ENCODE peak calls at places on chromosomes 5 and 9, in eight cellular contexts. One of them, this sample, is unnamed.

GRCh38 chr5:89071941-89072331 is 189.0 kb upstream of the MEF2C start:
- DNase-seq in astrocyte of the spinal cord: no peak
- DNase-seq in activated B cell treated with CpG ODN at 0.5 μM for 24 hours: no peak
- DNase-seq in ACHN: no peak
- DNase-seq in mesendoderm: no peak
- DNase-seq in epithelial cell of proximal tubule: no peak
- DNase-seq in WTC11: no peak
- DNase-seq in AG04449: no peak
- DNase-seq in this sample: no peak

GRCh38 chr9:70066874-70067273 is 23.2 kb downstream of the MAMDC2 start:
- DNase-seq in WTC11: no peak
- DNase-seq in mesendoderm: no peak
- DNase-seq in activated B cell treated with CpG ODN at 0.5 μM for 24 hours: no peak
- DNase-seq in astrocyte of the spinal cord: no peak
- DNase-seq in AG04449: no peak
- DNase-seq in ACHN: no peak
- DNase-seq in epithelial cell of proximal tubule: no peak
- DNase-seq in this sample: no peak

GRCh38 chr5:58016329-58016728 is 443.6 kb downstream of the PLK2 start:
- DNase-seq in ACHN: no peak
- DNase-seq in AG04449: peak
- DNase-seq in activated B cell treated with CpG ODN at 0.5 μM for 24 hours: no peak
- DNase-seq in astrocyte of the spinal cord: no peak
- DNase-seq in WTC11: no peak
- DNase-seq in epithelial cell of proximal tubule: no peak
- DNase-seq in mesendoderm: no peak
- DNase-seq in this sample: no peak

GRCh38 chr9:36492849-36493248 is 79.8 kb upstream of the MELK start:
- DNase-seq in astrocyte of the spinal cord: no peak
- DNase-seq in WTC11: no peak
- DNase-seq in epithelial cell of proximal tubule: no peak
- DNase-seq in ACHN: no peak
- DNase-seq in AG04449: peak
- DNase-seq in activated B cell treated with CpG ODN at 0.5 μM for 24 hours: no peak
- DNase-seq in mesendoderm: no peak
- DNase-seq in this sample: no peak

GRCh38 chr9:94112716-94113465 is 28.6 kb downstream of the PTPDC1 start:
- DNase-seq in epithelial cell of proximal tubule: no peak
- DNase-seq in astrocyte of the spinal cord: no peak
- DNase-seq in mesendoderm: no peak
- DNase-seq in WTC11: no peak
- DNase-seq in activated B cell treated with CpG ODN at 0.5 μM for 24 hours: no peak
- DNase-seq in ACHN: no peak
- DNase-seq in AG04449: no peak
- DNase-seq in this sample: no peak

GRCh38 chr5:67156976-67157583 is 39.5 kb downstream of the CD180 start:
- DNase-seq in ACHN: peak
- DNase-seq in activated B cell treated with CpG ODN at 0.5 μM for 24 hours: peak
- DNase-seq in mesendoderm: peak
- DNase-seq in WTC11: peak
- DNase-seq in AG04449: no peak
- DNase-seq in epithelial cell of proximal tubule: no peak
- DNase-seq in astrocyte of the spinal cord: peak
- DNase-seq in this sample: no peak

GRCh38 chr9:99140685-99141314 is 35.9 kb downstream of the TGFBR1 start:
- DNase-seq in activated B cell treated with CpG ODN at 0.5 μM for 24 hours: no peak
- DNase-seq in astrocyte of the spinal cord: peak
- DNase-seq in epithelial cell of proximal tubule: no peak
- DNase-seq in mesendoderm: peak
- DNase-seq in WTC11: peak
- DNase-seq in ACHN: peak
- DNase-seq in AG04449: no peak
- DNase-seq in this sample: no peak

GRCh38 chr5:149776376-149777305 is 46.5 kb downstream of the PPARGC1B start:
- DNase-seq in astrocyte of the spinal cord: no peak
- DNase-seq in AG04449: no peak
- DNase-seq in epithelial cell of proximal tubule: no peak
- DNase-seq in mesendoderm: no peak
- DNase-seq in ACHN: no peak
- DNase-seq in WTC11: no peak
- DNase-seq in activated B cell treated with CpG ODN at 0.5 μM for 24 hours: no peak
- DNase-seq in this sample: no peak

GRCh38 chr9:136626740-136627642 is 35.7 kb upstream of the EGFL7 start:
- DNase-seq in epithelial cell of proximal tubule: no peak
- DNase-seq in ACHN: no peak
- DNase-seq in mesendoderm: peak
- DNase-seq in WTC11: no peak
- DNase-seq in AG04449: no peak
- DNase-seq in activated B cell treated with CpG ODN at 0.5 μM for 24 hours: no peak
- DNase-seq in astrocyte of the spinal cord: no peak
- DNase-seq in this sample: no peak

GRCh38 chr9:24041294-24041693 is 215.3 kb upstream of the ELAVL2 start:
- DNase-seq in AG04449: no peak
- DNase-seq in mesendoderm: no peak
- DNase-seq in ACHN: no peak
- DNase-seq in WTC11: no peak
- DNase-seq in epithelial cell of proximal tubule: no peak
- DNase-seq in astrocyte of the spinal cord: peak
- DNase-seq in activated B cell treated with CpG ODN at 0.5 μM for 24 hours: no peak
- DNase-seq in this sample: no peak

GRCh38 chr9:24245988-24246387 is 299.7 kb downstream of the IZUMO3 start:
- DNase-seq in AG04449: no peak
- DNase-seq in epithelial cell of proximal tubule: no peak
- DNase-seq in ACHN: peak
- DNase-seq in activated B cell treated with CpG ODN at 0.5 μM for 24 hours: no peak
- DNase-seq in astrocyte of the spinal cord: peak
- DNase-seq in mesendoderm: peak
- DNase-seq in WTC11: no peak
- DNase-seq in this sample: no peak

GRCh38 chr9:8858250-8859161 is 1058.9 kb upstream of the DMAC1 start:
- DNase-seq in activated B cell treated with CpG ODN at 0.5 μM for 24 hours: no peak
- DNase-seq in AG04449: no peak
- DNase-seq in ACHN: peak
- DNase-seq in epithelial cell of proximal tubule: no peak
- DNase-seq in astrocyte of the spinal cord: no peak
- DNase-seq in WTC11: peak
- DNase-seq in mesendoderm: peak
- DNase-seq in this sample: no peak

GRCh38 chr9:13939129-13939528 is 374.8 kb downstream of the NFIB start:
- DNase-seq in AG04449: peak
- DNase-seq in mesendoderm: no peak
- DNase-seq in WTC11: no peak
- DNase-seq in astrocyte of the spinal cord: peak
- DNase-seq in epithelial cell of proximal tubule: no peak
- DNase-seq in activated B cell treated with CpG ODN at 0.5 μM for 24 hours: no peak
- DNase-seq in ACHN: no peak
- DNase-seq in this sample: no peak

GRCh38 chr9:87725356-87725899 is 491 bp upstream of the CTSL start:
- DNase-seq in WTC11: peak
- DNase-seq in ACHN: no peak
- DNase-seq in AG04449: no peak
- DNase-seq in epithelial cell of proximal tubule: no peak
- DNase-seq in mesendoderm: peak
- DNase-seq in activated B cell treated with CpG ODN at 0.5 μM for 24 hours: no peak
- DNase-seq in astrocyte of the spinal cord: no peak
- DNase-seq in this sample: no peak

GRCh38 chr5:93892481-93892880 is 151.1 kb upstream of the POU5F2 start:
- DNase-seq in mesendoderm: no peak
- DNase-seq in astrocyte of the spinal cord: no peak
- DNase-seq in AG04449: no peak
- DNase-seq in activated B cell treated with CpG ODN at 0.5 μM for 24 hours: no peak
- DNase-seq in ACHN: no peak
- DNase-seq in WTC11: no peak
- DNase-seq in epithelial cell of proximal tubule: no peak
- DNase-seq in this sample: no peak

GRCh38 chr9:137578518-137579258 is at the start of gene DPH7:
- DNase-seq in epithelial cell of proximal tubule: no peak
- DNase-seq in ACHN: peak
- DNase-seq in mesendoderm: peak
- DNase-seq in activated B cell treated with CpG ODN at 0.5 μM for 24 hours: peak
- DNase-seq in AG04449: peak
- DNase-seq in WTC11: peak
- DNase-seq in astrocyte of the spinal cord: peak
- DNase-seq in this sample: peak

GRCh38 chr5:153209687-153210086 is 280.8 kb upstream of the GRIA1 start:
- DNase-seq in epithelial cell of proximal tubule: no peak
- DNase-seq in ACHN: no peak
- DNase-seq in mesendoderm: no peak
- DNase-seq in WTC11: no peak
- DNase-seq in activated B cell treated with CpG ODN at 0.5 μM for 24 hours: no peak
- DNase-seq in astrocyte of the spinal cord: no peak
- DNase-seq in AG04449: no peak
- DNase-seq in this sample: no peak

GRCh38 chr5:139207302-139208000 is 9.3 kb upstream of the SIL1 start:
- DNase-seq in activated B cell treated with CpG ODN at 0.5 μM for 24 hours: no peak
- DNase-seq in WTC11: no peak
- DNase-seq in epithelial cell of proximal tubule: no peak
- DNase-seq in ACHN: no peak
- DNase-seq in astrocyte of the spinal cord: no peak
- DNase-seq in AG04449: no peak
- DNase-seq in mesendoderm: no peak
- DNase-seq in this sample: no peak

GRCh38 chr5:83414601-83415000 is 56.9 kb upstream of the VCAN start:
- DNase-seq in activated B cell treated with CpG ODN at 0.5 μM for 24 hours: no peak
- DNase-seq in astrocyte of the spinal cord: no peak
- DNase-seq in WTC11: no peak
- DNase-seq in ACHN: no peak
- DNase-seq in AG04449: no peak
- DNase-seq in mesendoderm: no peak
- DNase-seq in epithelial cell of proximal tubule: no peak
- DNase-seq in this sample: no peak

GRCh38 chr5:173771058-173771742 is 116.9 kb upstream of the CPEB4 start:
- DNase-seq in AG04449: no peak
- DNase-seq in mesendoderm: peak
- DNase-seq in epithelial cell of proximal tubule: no peak
- DNase-seq in astrocyte of the spinal cord: no peak
- DNase-seq in WTC11: peak
- DNase-seq in activated B cell treated with CpG ODN at 0.5 μM for 24 hours: no peak
- DNase-seq in ACHN: no peak
- DNase-seq in this sample: no peak

GRCh38 chr5:9009931-9010652 is 535.8 kb downstream of the SEMA5A start:
- DNase-seq in ACHN: no peak
- DNase-seq in astrocyte of the spinal cord: no peak
- DNase-seq in mesendoderm: no peak
- DNase-seq in activated B cell treated with CpG ODN at 0.5 μM for 24 hours: no peak
- DNase-seq in WTC11: no peak
- DNase-seq in epithelial cell of proximal tubule: no peak
- DNase-seq in AG04449: peak
- DNase-seq in this sample: no peak

GRCh38 chr5:110865400-110866094 is 126.7 kb downstream of the SLC25A46 start:
- DNase-seq in AG04449: no peak
- DNase-seq in ACHN: peak
- DNase-seq in mesendoderm: peak
- DNase-seq in WTC11: peak
- DNase-seq in activated B cell treated with CpG ODN at 0.5 μM for 24 hours: no peak
- DNase-seq in astrocyte of the spinal cord: peak
- DNase-seq in epithelial cell of proximal tubule: no peak
- DNase-seq in this sample: no peak

GRCh38 chr5:180169246-180170110 is 39.5 kb downstream of the RASGEF1C start:
- DNase-seq in ACHN: no peak
- DNase-seq in epithelial cell of proximal tubule: no peak
- DNase-seq in astrocyte of the spinal cord: no peak
- DNase-seq in activated B cell treated with CpG ODN at 0.5 μM for 24 hours: no peak
- DNase-seq in WTC11: no peak
- DNase-seq in AG04449: no peak
- DNase-seq in mesendoderm: no peak
- DNase-seq in this sample: no peak

This sample was measured in left lung.